ENCODE peak calls at places on chromosomes 12 and 14, in seven cellular contexts. G, B, Z, E, V, P and F are unnamed samples.

GRCh38 chr14:71388862-71389261 is 481.6 kb downstream of the PCNX1 start:
- DNase-seq in G (no peak), B (no peak), Z (no peak), E (no peak), V (no peak), P (no peak), F (no peak)

GRCh38 chr14:94748667-94749347 is 21.1 kb downstream of the GSC start:
- DNase-seq in G (peak; percentile 22), B (peak; percentile 59), Z (peak; percentile 80), E (peak; percentile 21), V (peak; percentile 16), P (peak; percentile 53), F (no peak)

GRCh38 chr12:124448955-124449622 is 118.3 kb downstream of the NCOR2 start:
- DNase-seq in G (no peak), B (no peak), Z (no peak), E (no peak), V (no peak), P (no peak), F (no peak)

GRCh38 chr14:104366931-104367810 is 212.4 kb upstream of the C14orf180 start:
- DNase-seq in G (no peak), B (no peak), Z (no peak), E (no peak), V (no peak), P (no peak), F (no peak)

GRCh38 chr12:122834229-122834920 is 882 bp upstream of the HIP1R start:
- DNase-seq in G (no peak), B (peak; percentile 35), Z (peak; percentile 87), E (peak; percentile 58), V (peak; percentile 46), P (peak; percentile 83), F (peak; percentile 15)

GRCh38 chr14:93903342-93904184 is 23.6 kb upstream of the FAM181A start:
- DNase-seq in G (no peak), B (peak; percentile 15), Z (peak; percentile 73), E (peak; percentile 54), V (peak; percentile 9), P (peak; percentile 58), F (no peak)

GRCh38 chr14:99716850-99717681 is 33.0 kb downstream of the CYP46A1 start:
- DNase-seq in G (no peak), B (no peak), Z (no peak), E (no peak), V (no peak), P (no peak), F (no peak)

GRCh38 chr12:80419660-80420059 is 24.4 kb upstream of the PTPRQ start:
- DNase-seq in G (no peak), B (no peak), Z (no peak), E (no peak), V (no peak), P (no peak), F (no peak)

GRCh38 chr12:117622087-117622486 is 260.7 kb upstream of the NOS1 start:
- DNase-seq in G (no peak), B (no peak), Z (no peak), E (no peak), V (no peak), P (no peak), F (no peak)

GRCh38 chr12:4224211-4224878 is 49.2 kb upstream of the CCND2 start:
- DNase-seq in G (no peak), B (no peak), Z (no peak), E (no peak), V (no peak), P (no peak), F (no peak)

GRCh38 chr12:22287056-22287455 is 47.5 kb downstream of the ST8SIA1 start:
- DNase-seq in G (no peak), B (no peak), Z (no peak), E (no peak), V (no peak), P (no peak), F (no peak)

GRCh38 chr12:30985814-30986452 is 59.4 kb downstream of the TSPAN11 start:
- DNase-seq in G (peak; percentile 30), B (peak; percentile 27), Z (peak; percentile 79), E (peak; percentile 33), V (peak; percentile 35), P (peak; percentile 88), F (no peak)

GRCh38 chr12:96861656-96862055 is 45.4 kb upstream of the NEDD1 start:
- DNase-seq in G (no peak), B (no peak), Z (no peak), E (no peak), V (no peak), P (no peak), F (no peak)

GRCh38 chr14:30214456-30215090 is 286.9 kb upstream of the PRKD1 start:
- DNase-seq in G (no peak), B (peak; percentile 8), Z (peak; percentile 75), E (peak; percentile 75), V (peak; percentile 22), P (peak; percentile 3), F (peak; percentile 4)

GRCh38 chr14:104298458-104298857 is 160.1 kb downstream of the KIF26A start:
- DNase-seq in G (no peak), B (no peak), Z (no peak), E (no peak), V (no peak), P (no peak), F (no peak)

GRCh38 chr12:108589028-108589839 is 8.7 kb downstream of the TMEM119 start:
- DNase-seq in G (no peak), B (no peak), Z (no peak), E (no peak), V (no peak), P (peak; percentile 77), F (no peak)

GRCh38 chr14:71062581-71063303 is 155.5 kb downstream of the PCNX1 start:
- DNase-seq in G (no peak), B (no peak), Z (no peak), E (no peak), V (no peak), P (no peak), F (no peak)

GRCh38 chr12:74896186-74896585 is 313.5 kb downstream of the KCNC2 start:
- DNase-seq in G (no peak), B (no peak), Z (no peak), E (no peak), V (no peak), P (no peak), F (no peak)

GRCh38 chr12:122126713-122127597 is 47.1 kb downstream of the IL31 start:
- DNase-seq in G (no peak), B (no peak), Z (peak; percentile 47), E (peak; percentile 73), V (no peak), P (no peak), F (no peak)

GRCh38 chr12:63387736-63388135 is 236.7 kb upstream of the AVPR1A start:
- DNase-seq in G (no peak), B (no peak), Z (no peak), E (no peak), V (no peak), P (no peak), F (no peak)
- TF ChIP-seq REST in G (no peak), B (no peak), Z (no peak), E (no peak), V (no peak), P (no peak), F (no peak)

GRCh38 chr12:56080556-56081138 is 682 bp downstream of the ERBB3 start:
- DNase-seq in G (no peak), B (no peak), Z (peak; percentile 80), E (peak; percentile 96), V (peak; percentile 16), P (no peak), F (no peak)

GRCh38 chr12:56078931-56079728 is 835 bp upstream of the ERBB3 start:
- DNase-seq in G (peak; percentile 83), B (peak; percentile 83), Z (peak; percentile 96), E (peak; percentile 81), V (peak; percentile 83), P (peak; percentile 94), F (peak; percentile 79)

GRCh38 chr12:56078427-56078826 is 1.5 kb upstream of the ERBB3 start:
- DNase-seq in G (no peak), B (no peak), Z (peak; percentile 48), E (no peak), V (no peak), P (no peak), F (no peak)

GRCh38 chr12:56081393-56082347 is 1.7 kb downstream of the ERBB3 start:
- DNase-seq in G (no peak), B (no peak), Z (peak; percentile 27), E (peak; percentile 99), V (no peak), P (no peak), F (no peak)

GRCh38 chr12:56079729-56080555 is at the start of gene ERBB3:
- DNase-seq in G (peak; percentile 36), B (peak; percentile 71), Z (peak; percentile 92), E (peak; percentile 82), V (peak; percentile 94), P (peak; percentile 84), F (peak; percentile 49)
- TF ChIP-seq POLR2AphosphoS5 in G (no peak), B (peak; percentile 85), Z (no peak), E (peak; percentile 77), V (no peak), P (no peak), F (no peak)

DNA sequence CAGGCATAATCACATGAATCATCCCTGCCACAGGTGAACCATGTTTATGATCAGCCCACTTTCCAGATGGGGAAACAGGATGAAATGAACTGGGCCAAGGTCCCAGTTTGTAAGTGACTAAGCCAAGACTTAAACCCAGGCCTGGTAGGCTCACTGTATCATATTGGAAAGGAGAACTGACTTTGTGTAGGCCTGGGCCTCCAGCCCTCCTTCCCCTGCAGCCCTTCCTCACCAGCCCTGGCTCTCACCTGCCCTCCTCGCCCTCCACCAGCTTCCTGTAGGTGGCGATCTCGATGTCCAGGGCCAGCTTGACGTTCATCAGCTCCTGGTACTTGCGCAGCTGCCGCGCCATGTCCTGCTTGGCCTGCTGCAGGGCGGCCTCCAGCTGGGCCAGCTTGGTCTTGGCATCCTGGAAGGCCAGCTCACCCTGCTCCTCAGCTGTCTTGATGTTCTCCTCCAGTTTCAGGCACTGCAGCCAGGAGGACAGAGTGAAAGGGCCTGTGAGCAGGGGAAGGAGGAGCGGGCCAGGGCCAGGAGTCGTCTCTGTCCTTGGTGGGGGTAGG is 19.8 kb downstream of the KRT80 start:
- DNase-seq in G (no peak), B (no peak), Z (peak; percentile 73), E (peak; percentile 39), V (peak; percentile 37), P (no peak), F (peak; percentile 63)
- TF ChIP-seq CTCF in G (peak; percentile 84), B (peak; percentile 82), Z (peak; percentile 84), E (peak; percentile 64), V (peak; percentile 41), P (peak; percentile 56), F (peak; percentile 14)

GRCh38 chr14:101729382-101729781 is 32.1 kb upstream of the PPP2R5C start:
- DNase-seq in G (no peak), B (no peak), Z (no peak), E (no peak), V (no peak), P (no peak), F (no peak)

GRCh38 chr14:101730626-101731186 is 30.8 kb upstream of the PPP2R5C start:
- DNase-seq in G (no peak), B (no peak), Z (no peak), E (no peak), V (no peak), P (no peak), F (no peak)

GRCh38 chr14:101733211-101733610 is 28.3 kb upstream of the PPP2R5C start:
- DNase-seq in G (no peak), B (peak; percentile 21), Z (no peak), E (no peak), V (no peak), P (no peak), F (no peak)

GRCh38 chr14:101732128-101732527 is 29.4 kb upstream of the PPP2R5C start:
- DNase-seq in G (no peak), B (peak; percentile 43), Z (no peak), E (no peak), V (no peak), P (no peak), F (peak; percentile 53)

GRCh38 chr14:101731187-101732080 is 30.1 kb upstream of the PPP2R5C start:
- DNase-seq in G (no peak), B (peak; percentile 86), Z (peak; percentile 46), E (peak; percentile 90), V (peak; percentile 51), P (no peak), F (peak; percentile 95)
- TF ChIP-seq REST in G (no peak), B (no peak), Z (no peak), E (no peak), V (no peak), P (no peak), F (no peak)